ENCODE peak calls at places on chromosomes 13 and 19, in four cellular contexts. One of them, this sample, is unnamed.

GRCh38 chr13:73720216-73720840 is 413.9 kb downstream of the KLF12 start:
- DNase-seq in neural progenitor cell: no peak
- DNase-seq in MCF 10A: peak
- DNase-seq in uterus: no peak
- DNase-seq in this sample: no peak

GRCh38 chr13:40664100-40665060 is 2.1 kb downstream of the FOXO1 start:
- DNase-seq in neural progenitor cell: peak
- DNase-seq in MCF 10A: peak
- DNase-seq in uterus: peak
- DNase-seq in this sample: no peak

GRCh38 chr13:112984954-112985802 is 16.2 kb downstream of the MCF2L start:
- DNase-seq in neural progenitor cell: no peak
- DNase-seq in MCF 10A: no peak
- DNase-seq in uterus: no peak
- DNase-seq in this sample: no peak

GRCh38 chr13:88717946-88718345 is 1046.8 kb downstream of the SLITRK5 start:
- DNase-seq in neural progenitor cell: no peak
- DNase-seq in MCF 10A: no peak
- DNase-seq in uterus: no peak
- DNase-seq in this sample: no peak

GRCh38 chr19:15374796-15375440 is 4.7 kb downstream of the AKAP8 start:
- DNase-seq in neural progenitor cell: no peak
- DNase-seq in MCF 10A: no peak
- DNase-seq in uterus: peak
- DNase-seq in this sample: no peak

GRCh38 chr13:113411216-113412023 is 41.9 kb downstream of the ADPRHL1 start:
- DNase-seq in neural progenitor cell: peak
- DNase-seq in MCF 10A: peak
- DNase-seq in uterus: no peak
- DNase-seq in this sample: peak

GRCh38 chr13:30774214-30774730 is 38.9 kb downstream of the ALOX5AP start:
- DNase-seq in neural progenitor cell: no peak
- DNase-seq in MCF 10A: no peak
- DNase-seq in uterus: no peak
- DNase-seq in this sample: no peak

GRCh38 chr13:84658881-84659661 is 776.8 kb upstream of the SLITRK1 start:
- DNase-seq in neural progenitor cell: no peak
- DNase-seq in MCF 10A: no peak
- DNase-seq in uterus: no peak
- DNase-seq in this sample: no peak

GRCh38 chr13:95098916-95099315 is 202.3 kb downstream of the ABCC4 start:
- DNase-seq in neural progenitor cell: no peak
- DNase-seq in MCF 10A: peak
- DNase-seq in uterus: no peak
- DNase-seq in this sample: no peak

GRCh38 chr19:18848860-18849661 is 17.3 kb downstream of the UPF1 start:
- DNase-seq in neural progenitor cell: no peak
- DNase-seq in MCF 10A: no peak
- DNase-seq in uterus: peak
- DNase-seq in this sample: peak

GRCh38 chr13:113854238-113855011 is 9.5 kb downstream of the GAS6 start:
- DNase-seq in neural progenitor cell: no peak
- DNase-seq in MCF 10A: no peak
- DNase-seq in uterus: peak
- DNase-seq in this sample: no peak

GRCh38 chr19:51548213-51548651 is 16.8 kb upstream of the SIGLEC6 start:
- DNase-seq in neural progenitor cell: no peak
- DNase-seq in MCF 10A: no peak
- DNase-seq in uterus: no peak
- DNase-seq in this sample: no peak

GRCh38 chr19:37698216-37698615 is 21.3 kb downstream of the ZNF607 start:
- DNase-seq in neural progenitor cell: no peak
- DNase-seq in MCF 10A: no peak
- DNase-seq in uterus: no peak
- DNase-seq in this sample: no peak

GRCh38 chr13:99702687-99703319 is 201.5 kb downstream of the TM9SF2 start:
- DNase-seq in neural progenitor cell: peak
- DNase-seq in MCF 10A: no peak
- DNase-seq in uterus: no peak
- DNase-seq in this sample: no peak

GRCh38 chr19:40703029-40703755 is 12.7 kb upstream of the NUMBL start:
- DNase-seq in neural progenitor cell: no peak
- DNase-seq in MCF 10A: no peak
- DNase-seq in uterus: no peak
- DNase-seq in this sample: no peak

GRCh38 chr19:40704491-40705361 is 12.0 kb downstream of the COQ8B start:
- DNase-seq in neural progenitor cell: no peak
- DNase-seq in MCF 10A: no peak
- DNase-seq in uterus: no peak
- DNase-seq in this sample: no peak

GRCh38 chr19:40700083-40700482 is 9.6 kb upstream of the NUMBL start:
- DNase-seq in neural progenitor cell: no peak
- DNase-seq in MCF 10A: no peak
- DNase-seq in uterus: no peak
- DNase-seq in this sample: no peak

GRCh38 chr19:40701758-40702157 is 11.3 kb upstream of the NUMBL start:
- DNase-seq in neural progenitor cell: no peak
- DNase-seq in MCF 10A: no peak
- DNase-seq in uterus: no peak
- DNase-seq in this sample: no peak

GRCh38 chr19:40702337-40703012 is 12.0 kb upstream of the NUMBL start:
- DNase-seq in neural progenitor cell: peak
- DNase-seq in MCF 10A: no peak
- DNase-seq in uterus: peak
- DNase-seq in this sample: no peak
- TF ChIP-seq CTCF in neural progenitor cell: peak
- TF ChIP-seq CTCF in MCF 10A: no peak
- TF ChIP-seq CTCF in uterus: peak
- TF ChIP-seq CTCF in this sample: peak

DNA sequence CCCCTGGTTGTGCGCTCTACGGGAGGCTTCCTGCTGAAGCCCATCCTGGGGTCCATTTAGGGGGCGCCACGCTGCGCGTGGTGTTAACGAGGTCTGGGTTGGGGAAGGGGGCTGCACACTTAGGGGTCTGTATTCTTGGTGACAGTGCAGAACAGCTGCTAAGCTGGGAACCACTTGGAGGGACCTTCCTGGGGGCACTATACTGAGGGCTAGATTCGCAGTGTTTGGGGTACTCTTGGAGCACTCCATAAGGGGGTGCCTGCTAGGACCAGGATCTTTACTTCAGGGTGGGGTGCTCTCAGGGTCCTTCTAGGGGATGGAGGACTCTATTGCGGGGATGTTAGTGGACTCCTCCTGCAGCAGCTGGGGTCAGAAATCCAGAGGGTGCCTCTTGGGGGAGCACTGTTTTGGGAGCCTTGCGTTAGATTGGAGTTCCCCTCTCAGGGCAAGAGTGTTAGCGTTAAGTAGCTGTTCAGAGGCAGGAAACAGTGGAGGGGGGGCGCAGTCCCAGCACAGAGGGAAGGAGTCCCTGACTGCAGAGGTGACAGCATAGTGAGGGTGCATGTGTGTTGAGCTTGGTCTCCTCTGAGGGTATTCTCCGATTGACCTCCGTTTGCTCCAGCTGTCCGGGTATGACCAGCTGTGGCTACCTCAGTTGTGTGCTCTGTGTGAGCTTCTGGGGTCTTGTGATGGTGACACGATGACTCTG is 1.1 kb downstream of the PDE4A start:
- DNase-seq in neural progenitor cell: no peak
- DNase-seq in MCF 10A: no peak
- DNase-seq in uterus: no peak
- DNase-seq in this sample: no peak
- TF ChIP-seq CTCF in neural progenitor cell: no peak
- TF ChIP-seq CTCF in MCF 10A: no peak
- TF ChIP-seq CTCF in uterus: no peak
- TF ChIP-seq CTCF in this sample: peak

GRCh38 chr19:8697671-8698432 is 743 bp downstream of the ACTL9 start:
- DNase-seq in neural progenitor cell: peak
- DNase-seq in MCF 10A: no peak
- DNase-seq in uterus: no peak
- DNase-seq in this sample: no peak
- TF ChIP-seq CTCF in neural progenitor cell: peak
- TF ChIP-seq CTCF in MCF 10A: peak
- TF ChIP-seq CTCF in uterus: no peak
- TF ChIP-seq CTCF in this sample: no peak

GRCh38 chr19:35143231-35143715 is at the start of gene FXYD7:
- DNase-seq in neural progenitor cell: peak
- DNase-seq in MCF 10A: no peak
- DNase-seq in uterus: peak
- DNase-seq in this sample: no peak
- TF ChIP-seq CTCF in neural progenitor cell: no peak
- TF ChIP-seq CTCF in MCF 10A: peak
- TF ChIP-seq CTCF in uterus: no peak
- TF ChIP-seq CTCF in this sample: peak

GRCh38 chr19:3599776-3600183 is 6.9 kb downstream of the TBXA2R start:
- DNase-seq in neural progenitor cell: peak
- DNase-seq in MCF 10A: no peak
- DNase-seq in uterus: no peak
- DNase-seq in this sample: no peak
- TF ChIP-seq CTCF in neural progenitor cell: peak
- TF ChIP-seq CTCF in MCF 10A: no peak
- TF ChIP-seq CTCF in uterus: no peak
- TF ChIP-seq CTCF in this sample: peak

DNA sequence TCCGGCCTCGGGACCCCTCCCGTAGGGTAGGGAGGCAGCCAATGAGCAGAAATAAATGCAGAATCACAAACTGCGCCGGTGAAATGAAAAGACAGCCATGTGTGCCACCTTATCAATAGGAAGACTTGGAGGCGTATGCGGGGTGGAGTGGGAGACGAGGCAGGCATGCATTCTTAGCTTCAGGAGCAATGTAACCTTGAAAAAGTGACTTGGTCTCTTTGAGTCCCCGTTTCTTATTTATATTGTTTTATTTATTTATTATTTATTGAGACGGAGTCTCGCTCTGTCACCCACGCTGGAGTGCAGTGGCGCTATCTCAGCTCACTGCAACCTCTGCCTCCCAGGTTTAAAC is 16.0 kb downstream of the SSC5D start:
- DNase-seq in neural progenitor cell: no peak
- DNase-seq in MCF 10A: no peak
- DNase-seq in uterus: no peak
- DNase-seq in this sample: no peak
- TF ChIP-seq CTCF in neural progenitor cell: no peak
- TF ChIP-seq CTCF in MCF 10A: no peak
- TF ChIP-seq CTCF in uterus: no peak
- TF ChIP-seq CTCF in this sample: peak

DNA sequence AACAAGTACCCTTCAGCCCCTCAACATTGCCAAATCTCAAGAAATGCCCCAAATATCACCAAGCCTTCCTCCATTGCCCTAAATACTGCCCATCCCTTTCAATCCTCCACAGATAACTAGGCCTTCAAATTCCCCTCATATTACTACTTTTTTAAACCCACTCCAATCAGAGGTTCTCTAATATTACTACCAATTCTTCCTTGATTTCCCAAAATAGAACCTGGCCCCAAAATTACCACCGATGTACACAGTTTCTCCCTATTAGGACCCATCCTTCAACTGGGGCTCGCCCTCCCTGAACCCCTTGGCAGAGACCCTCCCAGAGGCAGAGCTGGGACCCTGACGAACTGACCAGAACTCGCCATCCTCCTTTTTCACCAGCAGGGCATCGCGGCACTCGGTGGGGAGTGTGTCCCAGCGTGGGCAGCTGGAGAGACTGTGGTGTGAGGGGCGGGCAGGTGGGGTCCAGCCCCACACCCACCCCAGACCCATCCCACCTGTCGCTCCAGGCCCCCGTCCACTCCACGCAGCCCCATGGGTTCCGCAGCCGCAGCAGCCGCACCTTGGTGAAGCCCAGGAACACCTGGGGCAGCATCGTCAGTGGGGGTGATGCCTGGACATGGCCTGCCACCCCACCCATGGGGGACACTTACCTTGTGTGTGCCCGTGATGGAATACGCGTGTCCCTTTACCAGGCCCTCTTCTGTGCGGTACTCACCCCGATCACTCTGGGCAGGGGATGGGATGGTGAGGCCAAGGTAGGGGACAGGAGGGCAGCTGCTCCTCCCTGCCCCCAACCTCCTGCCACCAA is 6.1 kb downstream of the CAPN12 start:
- DNase-seq in neural progenitor cell: no peak
- DNase-seq in MCF 10A: no peak
- DNase-seq in uterus: no peak
- DNase-seq in this sample: no peak
- TF ChIP-seq CTCF in neural progenitor cell: no peak
- TF ChIP-seq CTCF in MCF 10A: no peak
- TF ChIP-seq CTCF in uterus: no peak
- TF ChIP-seq CTCF in this sample: peak

This sample was measured in HFFc6.